ENCODE peak calls at places on chromosomes 2 and 18, in four cellular contexts. One of them, this sample, is unnamed.

GRCh38 chr2:203835867-203836800 is 31.4 kb upstream of the CTLA4 start:
- DNase-seq in HepG2: no peak
- DNase-seq in GM12878: no peak
- DNase-seq in K562: no peak
- DNase-seq in this sample: no peak

GRCh38 chr2:239025081-239025801 is 177.4 kb downstream of the TWIST2 start:
- DNase-seq in HepG2: no peak
- DNase-seq in GM12878: no peak
- DNase-seq in K562: no peak
- DNase-seq in this sample: no peak

GRCh38 chr2:29561241-29562027 is 360.0 kb downstream of the ALK start:
- DNase-seq in GM12878: no peak
- DNase-seq in K562: no peak
- DNase-seq in HepG2: no peak
- DNase-seq in this sample: no peak

GRCh38 chr2:73232471-73233153 is 427 bp downstream of the PRADC1 start:
- DNase-seq in HepG2: no peak
- DNase-seq in K562: peak
- DNase-seq in GM12878: no peak
- DNase-seq in this sample: no peak

GRCh38 chr2:45170191-45170975 is 161.1 kb upstream of the SIX2 start:
- DNase-seq in HepG2: no peak
- DNase-seq in GM12878: no peak
- DNase-seq in K562: no peak
- DNase-seq in this sample: no peak

GRCh38 chr2:239896075-239896474 is 129.1 kb downstream of the NDUFA10 start:
- DNase-seq in K562: no peak
- DNase-seq in HepG2: no peak
- DNase-seq in GM12878: no peak
- DNase-seq in this sample: peak

GRCh38 chr18:27062802-27063201 is 122.3 kb downstream of the CHST9 start:
- DNase-seq in K562: no peak
- DNase-seq in HepG2: no peak
- DNase-seq in GM12878: no peak
- DNase-seq in this sample: no peak

GRCh38 chr2:129191530-129191929 is 787.9 kb upstream of the RAB6C start:
- DNase-seq in HepG2: no peak
- DNase-seq in K562: no peak
- DNase-seq in GM12878: no peak
- DNase-seq in this sample: peak

GRCh38 chr2:43025709-43026290 is 200.6 kb downstream of the ZFP36L2 start:
- DNase-seq in GM12878: no peak
- DNase-seq in K562: no peak
- DNase-seq in HepG2: no peak
- DNase-seq in this sample: no peak

GRCh38 chr2:3280683-3281520 is 96.7 kb downstream of the EIPR1 start:
- DNase-seq in GM12878: no peak
- DNase-seq in K562: no peak
- DNase-seq in HepG2: no peak
- DNase-seq in this sample: no peak

GRCh38 chr2:85436836-85437487 is 18.4 kb downstream of the SH2D6 start:
- DNase-seq in K562: no peak
- DNase-seq in HepG2: no peak
- DNase-seq in GM12878: no peak
- DNase-seq in this sample: no peak

GRCh38 chr2:1660656-1661650 is 83.4 kb downstream of the PXDN start:
- DNase-seq in K562: no peak
- DNase-seq in HepG2: no peak
- DNase-seq in GM12878: no peak
- DNase-seq in this sample: no peak

GRCh38 chr18:54269924-54270844 is 867 bp downstream of the POLI start:
- DNase-seq in HepG2: peak
- DNase-seq in GM12878: no peak
- DNase-seq in K562: no peak
- DNase-seq in this sample: peak

GRCh38 chr2:9261231-9261883 is 54.7 kb downstream of the ASAP2 start:
- DNase-seq in HepG2: no peak
- DNase-seq in K562: no peak
- DNase-seq in GM12878: no peak
- DNase-seq in this sample: no peak

GRCh38 chr2:151827564-151828142 is 568 bp downstream of the ARL5A start:
- DNase-seq in GM12878: no peak
- DNase-seq in K562: no peak
- DNase-seq in HepG2: peak
- DNase-seq in this sample: peak

GRCh38 chr18:49548266-49548665 is 13.6 kb upstream of the LIPG start:
- DNase-seq in K562: no peak
- DNase-seq in HepG2: peak
- DNase-seq in GM12878: no peak
- DNase-seq in this sample: no peak

GRCh38 chr2:199457147-199458016 is at the start of gene SATB2:
- DNase-seq in K562: peak
- DNase-seq in HepG2: no peak
- DNase-seq in GM12878: no peak
- DNase-seq in this sample: peak

GRCh38 chr2:240994161-240994896 is 4.1 kb upstream of the SNED1 start:
- DNase-seq in K562: no peak
- DNase-seq in GM12878: no peak
- DNase-seq in HepG2: no peak
- DNase-seq in this sample: no peak

GRCh38 chr2:23531881-23532280 is 146.9 kb downstream of the KLHL29 start:
- DNase-seq in K562: no peak
- DNase-seq in GM12878: no peak
- DNase-seq in HepG2: no peak
- DNase-seq in this sample: no peak

GRCh38 chr2:144430722-144431163 is 89.2 kb downstream of the ZEB2 start:
- DNase-seq in GM12878: peak
- DNase-seq in K562: no peak
- DNase-seq in HepG2: no peak
- DNase-seq in this sample: no peak

GRCh38 chr2:144515425-144515693 is 4.6 kb downstream of the ZEB2 start:
- DNase-seq in HepG2: no peak
- DNase-seq in K562: no peak
- DNase-seq in GM12878: no peak
- DNase-seq in this sample: no peak

GRCh38 chr2:226378733-226379132 is 420.9 kb downstream of the IRS1 start:
- DNase-seq in GM12878: no peak
- DNase-seq in HepG2: no peak
- DNase-seq in K562: no peak
- DNase-seq in this sample: no peak

GRCh38 chr2:173612354-173612753 is 257.7 kb downstream of the CDCA7 start:
- DNase-seq in GM12878: no peak
- DNase-seq in K562: no peak
- DNase-seq in HepG2: no peak
- DNase-seq in this sample: no peak
- TF ChIP-seq CBFB in GM12878: no peak
- TF ChIP-seq CBFB in K562: no peak
- TF ChIP-seq CBFB in HepG2: no peak
- TF ChIP-seq CBFB in this sample: no peak

GRCh38 chr18:30971338-30971956 is 71.1 kb downstream of the DSC3 start:
- DNase-seq in K562: peak
- DNase-seq in HepG2: peak
- DNase-seq in GM12878: no peak
- DNase-seq in this sample: no peak
- TF ChIP-seq ESRRA in K562: no peak
- TF ChIP-seq ESRRA in HepG2: no peak
- TF ChIP-seq ESRRA in GM12878: no peak
- TF ChIP-seq ESRRA in this sample: no peak

GRCh38 chr2:31082002-31082401 is 56.2 kb downstream of the GALNT14 start:
- DNase-seq in HepG2: no peak
- DNase-seq in K562: no peak
- DNase-seq in GM12878: no peak
- DNase-seq in this sample: no peak
- TF ChIP-seq CBFB in HepG2: no peak
- TF ChIP-seq CBFB in K562: no peak
- TF ChIP-seq CBFB in GM12878: no peak
- TF ChIP-seq CBFB in this sample: no peak

DNA sequence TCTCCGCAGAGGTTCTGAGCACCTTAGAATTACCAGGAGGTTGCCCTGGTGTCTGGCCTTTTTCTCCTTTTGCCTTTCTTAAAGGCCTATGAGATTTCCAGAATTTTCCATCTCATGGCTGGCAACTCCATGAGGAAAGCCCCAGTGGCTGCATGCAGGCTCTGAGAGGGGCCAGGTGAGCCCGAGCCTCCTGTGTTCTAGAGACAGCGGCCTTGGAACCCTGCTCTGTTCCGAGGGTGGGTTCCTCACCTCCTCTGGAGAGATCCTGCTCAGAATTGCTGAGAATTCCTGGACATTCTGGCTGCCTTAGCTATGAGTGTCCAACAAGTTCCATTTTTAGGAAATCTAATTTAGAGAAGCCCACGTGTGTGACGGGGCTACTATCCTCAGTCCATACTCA is 35.7 kb upstream of the HPCAL1 start:
- DNase-seq in GM12878: no peak
- DNase-seq in HepG2: no peak
- DNase-seq in K562: no peak
- DNase-seq in this sample: peak
- TF ChIP-seq ESRRA in GM12878: no peak
- TF ChIP-seq ESRRA in HepG2: no peak
- TF ChIP-seq ESRRA in K562: no peak
- TF ChIP-seq ESRRA in this sample: no peak